ENCODE peak calls at places on chromosomes 6 and 20, in four cellular contexts. V is A172, K is cardiac fibroblast, F is IMR-90. I is an unnamed sample.

GRCh38 chr6:26216886-26217713 is 129.9 kb downstream of the HFE start:
- DNase-seq in K (peak; percentile 89), F (peak; percentile 90), V (peak; percentile 87), I (no peak)

GRCh38 chr20:45340236-45340847 is 7.9 kb downstream of the SDC4 start:
- DNase-seq in F (no peak), V (no peak), K (no peak), I (no peak)

GRCh38 chr6:161079566-161080262 is 88.1 kb downstream of the MAP3K4 start:
- DNase-seq in F (peak; percentile 88), V (peak; percentile 73), K (peak; percentile 55), I (peak; percentile 60)

GRCh38 chr6:11432713-11433450 is 104.7 kb upstream of the TMEM170B start:
- DNase-seq in V (peak; percentile 80), F (peak; percentile 77), K (no peak), I (peak; percentile 96)

GRCh38 chr6:52304917-52305316 is 20.4 kb upstream of the MCM3 start:
- DNase-seq in V (no peak), K (peak; percentile 49), F (peak; percentile 34), I (no peak)

GRCh38 chr20:17969276-17969883 is 562 bp downstream of the MGME1 start:
- DNase-seq in F (no peak), V (peak; percentile 51), K (peak; percentile 53), I (peak; percentile 39)

GRCh38 chr20:50320910-50321796 is 130.5 kb downstream of the CEBPB start:
- DNase-seq in V (peak; percentile 95), F (peak; percentile 97), K (peak; percentile 94), I (peak; percentile 84)

GRCh38 chr6:41167173-41167963 is 4.5 kb upstream of the TREM2 start:
- DNase-seq in V (peak; percentile 13), F (peak; percentile 19), K (peak; percentile 15), I (no peak)

GRCh38 chr20:31663838-31664695 is 26.4 kb downstream of the COX4I2 start:
- DNase-seq in V (no peak), K (no peak), F (no peak), I (no peak)

GRCh38 chr20:19966840-19967239 is 50.3 kb upstream of the NAA20 start:
- DNase-seq in F (no peak), K (no peak), V (no peak), I (no peak)

GRCh38 chr6:152099816-152100618 is 292.5 kb downstream of the ESR1 start:
- DNase-seq in K (peak; percentile 65), F (peak; percentile 28), V (peak; percentile 45), I (peak; percentile 70)

GRCh38 chr6:157760589-157761330 is 62.3 kb upstream of the SNX9 start:
- DNase-seq in K (peak; percentile 83), F (peak; percentile 90), V (peak; percentile 79), I (peak; percentile 88)

GRCh38 chr6:46983007-46983411 is 59.1 kb downstream of the ADGRF1 start:
- DNase-seq in F (no peak), K (no peak), V (no peak), I (peak; percentile 9)

GRCh38 chr20:60244373-60245146 is 286.3 kb downstream of the CDH26 start:
- DNase-seq in V (no peak), K (no peak), F (no peak), I (no peak)

GRCh38 chr6:3911614-3912336 is 62.6 kb downstream of the FAM50B start:
- DNase-seq in V (peak; percentile 94), K (peak; percentile 89), F (peak; percentile 92), I (peak; percentile 69)